ENCODE peak calls at places on chromosomes 16 and 17, in five cellular contexts. Y is neural crest cell, P is GM13977, Z is fibroblast of pulmonary artery, T is mesothelial cell of epicardium. R is an unnamed sample.

GRCh38 chr16:10871157-10871991 is 5.6 kb upstream of the CIITA start:
- DNase-seq in Z (peak; percentile 56), Y (no peak), T (no peak), P (peak; percentile 64), R (peak; percentile 85)

GRCh38 chr16:57045694-57046381 is 46.5 kb upstream of the CPNE2 start:
- DNase-seq in Z (peak; percentile 75), Y (peak; percentile 65), T (no peak), P (peak; percentile 66), R (peak; percentile 48)

GRCh38 chr17:1154704-1155103 is 25.1 kb downstream of the ABR start:
- DNase-seq in T (no peak), P (no peak), Z (no peak), Y (no peak), R (no peak)

GRCh38 chr17:7380321-7380720 is 568 bp upstream of the TNK1 start:
- DNase-seq in T (no peak), Z (peak; percentile 50), Y (no peak), P (no peak), R (peak; percentile 46)

GRCh38 chr17:72182256-72182890 is 61.6 kb downstream of the SOX9 start:
- DNase-seq in T (no peak), Y (no peak), Z (no peak), P (no peak), R (no peak)

GRCh38 chr16:35908942-35909341 is 2449.5 kb downstream of the TP53TG3F start:
- DNase-seq in Z (no peak), T (no peak), P (no peak), Y (no peak), R (no peak)

GRCh38 chr16:57591086-57591869 is 37.2 kb upstream of the ADGRG1 start:
- DNase-seq in P (peak; percentile 63), T (peak; percentile 56), Y (peak; percentile 77), Z (peak; percentile 78), R (peak; percentile 94)

GRCh38 chr16:84110527-84110926 is 6.2 kb downstream of the MBTPS1 start:
- DNase-seq in Y (no peak), P (no peak), T (no peak), Z (no peak), R (no peak)

GRCh38 chr17:79520134-79520892 is 90.5 kb downstream of the RBFOX3 start:
- DNase-seq in T (no peak), Z (no peak), Y (no peak), P (no peak), R (no peak)

GRCh38 chr17:7043544-7044268 is at the start of gene SLC16A11:
- DNase-seq in Y (no peak), Z (peak; percentile 52), P (peak; percentile 69), T (no peak), R (no peak)

GRCh38 chr16:57630931-57631845 is 2.8 kb downstream of the ADGRG1 start:
- DNase-seq in T (no peak), Y (no peak), P (no peak), Z (no peak), R (no peak)

GRCh38 chr17:68600123-68600880 is 865 bp downstream of the FAM20A start:
- DNase-seq in Z (no peak), T (peak; percentile 37), Y (peak; percentile 42), P (peak; percentile 49), R (peak; percentile 46)

GRCh38 chr16:82832861-82833260 is 206.1 kb downstream of the CDH13 start:
- DNase-seq in P (no peak), Z (peak; percentile 37), T (no peak), Y (no peak), R (peak; percentile 19)

GRCh38 chr16:14303654-14304394 is 232.7 kb downstream of the MRTFB start:
- DNase-seq in P (no peak), Y (no peak), Z (no peak), T (no peak), R (no peak)

GRCh38 chr16:23877107-23878070 is 41.6 kb downstream of the PRKCB start:
- DNase-seq in T (no peak), Z (no peak), Y (no peak), P (no peak), R (no peak)

GRCh38 chr16:49592507-49593422 is 219.2 kb downstream of the C16orf78 start:
- DNase-seq in T (no peak), P (peak; percentile 74), Z (peak; percentile 41), Y (peak; percentile 45), R (no peak)

GRCh38 chr16:22192261-22193133 is 13.6 kb upstream of the EEF2K start:
- DNase-seq in P (peak; percentile 58), Z (peak; percentile 97), Y (no peak), T (no peak), R (peak; percentile 53)

GRCh38 chr17:63096426-63096825 is 130.4 kb downstream of the TANC2 start:
- DNase-seq in Y (no peak), T (no peak), P (no peak), Z (peak; percentile 27), R (no peak)

GRCh38 chr17:61150686-61151299 is 248.8 kb upstream of the TBX2 start:
- DNase-seq in Z (no peak), T (no peak), P (no peak), Y (no peak), R (no peak)

GRCh38 chr16:56263711-56264608 is 72.7 kb downstream of the GNAO1 start:
- DNase-seq in Y (peak; percentile 22), T (no peak), Z (no peak), P (no peak), R (no peak)

GRCh38 chr17:17044846-17045561 is 2.7 kb downstream of the MPRIP start:
- DNase-seq in Z (peak; percentile 79), P (no peak), Y (no peak), T (no peak), R (peak; percentile 31)

GRCh38 chr16:15644306-15644961 is 1.5 kb upstream of the MARF1 start:
- DNase-seq in T (no peak), Y (no peak), P (no peak), Z (no peak), R (peak; percentile 97)

GRCh38 chr17:61833536-61834203 is 29.7 kb downstream of the BRIP1 start:
- DNase-seq in T (no peak), P (no peak), Z (peak; percentile 60), Y (no peak), R (peak; percentile 90)

GRCh38 chr16:79656537-79657115 is 56.1 kb upstream of the MAF start:
- DNase-seq in Z (no peak), P (no peak), Y (no peak), T (no peak), R (no peak)

GRCh38 chr16:66271074-66272060 is 95.1 kb upstream of the CDH5 start:
- DNase-seq in P (no peak), Y (no peak), T (no peak), Z (no peak), R (peak; percentile 78)

GRCh38 chr16:15523092-15523541 is 88.7 kb downstream of the BMERB1 start:
- DNase-seq in P (no peak), Z (no peak), T (no peak), Y (no peak), R (no peak)

GRCh38 chr16:29820271-29820701 is at the start of gene MVP:
- DNase-seq in Y (no peak), T (no peak), Z (peak; percentile 63), P (peak; percentile 66), R (peak; percentile 70)

GRCh38 chr16:85918436-85918835 is 19.5 kb downstream of the IRF8 start:
- DNase-seq in Y (no peak), T (no peak), P (no peak), Z (no peak), R (no peak)

GRCh38 chr17:73474370-73474988 is 162.7 kb upstream of the CDC42EP4 start:
- DNase-seq in T (peak; percentile 57), Y (no peak), P (no peak), Z (peak; percentile 79), R (peak; percentile 88)

GRCh38 chr17:28705074-28705659 is 6.5 kb downstream of the PROCA1 start:
- DNase-seq in Z (no peak), P (no peak), Y (no peak), T (no peak), R (no peak)

GRCh38 chr16:56780646-56781045 is 50.7 kb downstream of the NUP93 start:
- DNase-seq in Y (no peak), P (no peak), T (no peak), Z (no peak), R (no peak)

GRCh38 chr16:68825427-68825826 is 17.9 kb upstream of the TANGO6 start:
- DNase-seq in T (no peak), Y (no peak), P (no peak), Z (no peak), R (no peak)
- TF ChIP-seq CTCF in T (no peak), Y (no peak), P (no peak), Z (no peak), R (peak; percentile 14)

GRCh38 chr16:74718741-74719610 is 18.3 kb upstream of the MLKL start:
- DNase-seq in T (no peak), P (no peak), Y (no peak), Z (no peak), R (no peak)

GRCh38 chr16:74717367-74717766 is 16.7 kb upstream of the MLKL start:
- DNase-seq in T (no peak), P (no peak), Z (no peak), Y (no peak), R (no peak)

GRCh38 chr16:74713876-74714275 is 13.2 kb upstream of the MLKL start:
- DNase-seq in Y (no peak), P (no peak), T (no peak), Z (no peak), R (no peak)

GRCh38 chr16:74718140-74718539 is 17.5 kb upstream of the MLKL start:
- DNase-seq in P (no peak), Z (no peak), Y (no peak), T (no peak), R (no peak)

GRCh38 chr16:74716355-74716754 is 15.7 kb upstream of the MLKL start:
- DNase-seq in Z (no peak), P (no peak), Y (no peak), T (no peak), R (no peak)
- TF ChIP-seq CTCF in Z (no peak), P (no peak), Y (no peak), T (no peak), R (no peak)

GRCh38 chr16:1428511-1428910 is 2.4 kb upstream of the PERCC1 start:
- DNase-seq in T (no peak), Y (no peak), P (peak; percentile 85), Z (peak; percentile 10), R (no peak)
- TF ChIP-seq CTCF in T (no peak), Y (no peak), P (peak; percentile 84), Z (peak; percentile 23), R (peak; percentile 22)

GRCh38 chr17:36195474-36196098 is 972 bp downstream of the CCL3L1 start:
- DNase-seq in Z (no peak), T (no peak), Y (no peak), P (no peak), R (no peak)
- TF ChIP-seq CTCF in Z (no peak), T (no peak), Y (no peak), P (no peak), R (no peak)

DNA sequence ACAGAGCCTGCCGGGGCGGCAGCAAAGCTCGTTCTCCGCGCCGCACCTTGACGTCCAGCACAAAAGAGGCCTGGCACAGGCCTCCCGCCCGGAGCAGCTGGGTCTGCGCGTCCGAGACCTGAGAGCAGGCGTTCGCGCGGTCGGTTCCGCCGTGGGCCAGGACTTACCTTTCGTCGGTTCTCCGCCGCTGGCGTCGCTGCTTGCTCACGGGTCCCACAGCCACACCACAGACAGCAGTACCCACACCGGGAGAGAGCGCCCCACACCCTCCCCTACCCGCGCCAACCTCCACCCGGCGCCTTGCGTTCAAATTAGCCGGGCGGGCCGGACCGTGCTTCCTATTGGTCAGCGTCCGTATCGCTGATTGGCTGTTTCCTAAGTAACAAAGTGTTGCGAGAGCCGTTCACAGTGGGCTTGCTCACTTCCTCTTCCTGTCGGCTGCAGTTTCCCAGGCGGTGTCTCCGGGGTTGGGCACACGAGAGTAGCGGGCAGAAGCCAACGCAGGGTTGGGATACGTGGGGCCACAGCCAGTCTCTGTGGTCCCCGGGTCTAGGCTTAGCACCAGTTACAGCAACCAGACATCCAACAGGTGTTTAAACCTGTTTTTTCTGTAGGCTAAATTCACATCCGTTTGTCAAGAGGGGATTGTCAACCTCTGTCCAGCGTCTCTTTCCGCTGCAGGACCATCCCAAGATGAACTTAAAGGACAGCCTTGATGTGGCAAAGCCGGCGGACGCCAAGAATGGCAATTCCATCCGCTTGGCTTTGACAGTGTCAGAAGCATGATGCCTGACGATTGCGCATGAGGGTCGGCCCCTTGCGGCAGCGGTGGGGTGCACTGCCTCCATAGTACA is at the start of gene KIF18B:
- DNase-seq in P (peak; percentile 98), Z (peak; percentile 96), T (peak; percentile 74), Y (peak; percentile 88), R (peak; percentile 96)
- TF ChIP-seq CTCF in P (no peak), Z (no peak), T (no peak), Y (peak; percentile 15), R (no peak)

R was measured in epithelial cell of esophagus.